ENCODE peak calls at places on chromosome 16, in four cellular contexts. F is astrocyte, T is lung, S is IMR-90. M is an unnamed sample.

GRCh38 chr16:30692381-30693074 is 6.4 kb upstream of the SRCAP start:
- DNase-seq in T (no peak), S (no peak), F (no peak), M (no peak)

GRCh38 chr16:69859105-69859969 is 91.8 kb upstream of the CLEC18A start:
- DNase-seq in T (peak), S (no peak), F (no peak), M (no peak)

GRCh38 chr16:54503436-54503835 is 216.8 kb upstream of the IRX3 start:
- DNase-seq in F (no peak), T (no peak), S (no peak), M (no peak)

GRCh38 chr16:77191259-77191969 is 424 bp downstream of the MON1B start:
- DNase-seq in T (peak), F (no peak), S (no peak), M (no peak)

GRCh38 chr16:50284131-50284911 is 18.0 kb downstream of the ADCY7 start:
- DNase-seq in F (no peak), S (no peak), T (peak), M (no peak)

GRCh38 chr16:53950677-53951076 is 246.7 kb downstream of the FTO start:
- DNase-seq in S (no peak), F (no peak), T (no peak), M (no peak)

GRCh38 chr16:87806246-87806607 is 40.4 kb upstream of the KLHDC4 start:
- DNase-seq in T (no peak), F (peak), S (peak), M (no peak)

GRCh38 chr16:5069854-5070253 is 1.8 kb upstream of the ALG1 start:
- DNase-seq in S (no peak), F (no peak), T (no peak), M (no peak)

GRCh38 chr16:71846443-71846842 is 667 bp downstream of the ATXN1L start:
- DNase-seq in S (no peak), F (no peak), T (no peak), M (no peak)

GRCh38 chr16:1932050-1933028 is 10.7 kb downstream of the MSRB1 start:
- DNase-seq in T (no peak), F (no peak), S (no peak), M (no peak)

DNA sequence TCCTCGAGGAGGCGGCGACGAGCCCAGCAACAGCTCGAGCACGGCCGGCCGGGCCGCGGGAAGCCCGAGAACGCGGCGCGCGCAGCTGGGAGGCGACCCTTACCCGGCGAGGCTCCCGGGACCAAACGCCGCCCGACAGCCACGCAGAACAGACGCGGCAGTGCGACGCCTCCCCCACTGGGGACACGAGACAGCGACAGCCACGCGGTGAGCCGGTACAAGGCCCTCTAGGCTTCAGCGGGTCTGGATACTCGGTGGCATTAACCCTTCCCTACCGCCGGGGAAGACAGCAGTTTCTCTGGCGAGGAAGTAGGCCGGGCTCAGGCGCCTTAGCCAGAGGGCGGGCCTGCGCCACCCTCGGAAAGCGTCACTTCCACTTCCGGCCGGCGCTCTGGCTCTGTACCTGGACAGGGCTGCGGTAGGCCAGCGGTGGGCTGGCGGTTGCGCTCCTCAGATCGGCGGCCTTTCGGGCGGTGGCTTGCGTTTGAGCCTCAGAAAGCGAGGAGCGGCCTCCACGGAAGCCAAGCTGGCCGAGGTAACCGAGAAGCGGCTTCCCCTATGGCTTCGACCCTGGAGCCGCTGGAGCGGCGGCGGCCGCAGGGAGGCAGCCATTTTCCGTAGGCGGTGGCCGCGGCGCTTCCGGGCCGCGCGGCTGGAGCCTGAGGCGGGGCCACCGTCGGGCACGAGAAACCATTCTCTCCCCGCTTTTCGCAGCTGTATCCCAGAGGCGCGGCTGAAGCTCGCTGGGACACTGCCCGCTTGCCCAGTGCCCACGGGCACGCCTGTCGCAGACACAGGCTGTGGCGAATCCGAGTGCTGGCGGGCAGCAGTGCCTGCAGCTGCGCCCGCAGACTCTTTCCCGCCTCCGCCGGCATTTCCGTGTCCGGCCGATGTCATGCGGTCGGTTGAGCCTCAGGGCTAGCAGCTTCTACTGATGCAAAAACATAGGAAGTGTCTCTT is at the start of the genes TIGD7 and ZNF75A:
- DNase-seq in F (peak), S (peak), T (peak), M (peak)
- TF ChIP-seq CTCF in F (no peak), S (peak), T (no peak), M (no peak)

GRCh38 chr16:29683543-29684090 is 4.6 kb downstream of the QPRT start:
- DNase-seq in S (no peak), F (no peak), T (no peak), M (no peak)

GRCh38 chr16:29676989-29677388 is 2.0 kb upstream of the QPRT start:
- DNase-seq in S (no peak), F (no peak), T (no peak), M (no peak)

GRCh38 chr16:29675811-29676643 is 3.0 kb upstream of the QPRT start:
- DNase-seq in S (peak), F (no peak), T (no peak), M (no peak)

GRCh38 chr16:29678691-29679267 is at the start of gene QPRT:
- DNase-seq in S (peak), F (peak), T (no peak), M (no peak)

DNA sequence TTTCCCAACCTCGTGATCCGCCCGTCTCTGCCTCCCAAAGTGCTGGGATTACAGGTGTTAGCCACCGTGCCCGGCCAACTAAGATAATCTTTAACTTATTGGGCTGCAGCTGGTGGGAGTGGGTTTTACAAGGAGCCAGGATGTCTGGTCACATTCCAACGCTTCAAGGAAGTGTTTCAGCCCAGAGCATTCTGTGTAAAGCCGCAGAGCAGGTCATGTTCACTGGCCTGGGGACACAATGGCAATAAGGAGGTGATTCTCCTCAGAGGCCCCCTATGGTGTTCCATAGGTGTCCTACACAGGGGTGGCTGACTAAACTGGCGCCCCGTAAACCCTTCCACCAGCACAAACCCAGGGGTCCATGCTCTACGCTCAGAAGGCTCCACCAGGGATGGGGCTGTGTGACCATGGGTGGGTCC is 1.2 kb downstream of the QPRT start:
- DNase-seq in F (no peak), T (no peak), S (no peak), M (no peak)
- H3K4me3 ChIP-seq in F (no peak), T (no peak), S (no peak), M (no peak)

GRCh38 chr16:13332713-13333255 is 431.4 kb downstream of the SHISA9 start:
- DNase-seq in S (no peak), T (no peak), F (no peak), M (no peak)

GRCh38 chr16:13335894-13336293 is 434.5 kb downstream of the SHISA9 start:
- DNase-seq in T (no peak), F (no peak), S (no peak), M (no peak)

GRCh38 chr16:13333336-13333735 is 431.9 kb downstream of the SHISA9 start:
- DNase-seq in T (no peak), S (no peak), F (no peak), M (no peak)

GRCh38 chr16:13337482-13337881 is 436.1 kb downstream of the SHISA9 start:
- DNase-seq in S (no peak), F (no peak), T (no peak), M (no peak)

DNA sequence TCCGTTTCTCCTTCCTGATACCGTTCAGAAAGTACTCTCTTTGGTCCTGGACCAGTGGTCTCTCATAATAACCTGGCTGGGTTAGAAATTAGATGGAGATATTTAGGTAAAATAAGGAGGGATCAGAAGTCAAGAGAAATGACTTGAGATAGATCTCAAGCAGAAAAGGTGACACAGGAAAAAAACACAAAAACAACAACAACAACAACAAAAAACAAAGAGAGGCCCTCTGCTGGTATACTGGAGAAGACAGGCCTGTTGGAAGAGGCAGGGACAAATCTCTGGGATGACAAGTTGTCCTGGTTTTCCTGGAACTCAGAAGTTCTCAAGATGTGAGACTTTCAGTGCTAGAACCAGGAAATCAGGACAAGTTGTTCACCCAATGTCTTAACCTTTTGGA is 430.5 kb downstream of the SHISA9 start:
- DNase-seq in S (no peak), T (no peak), F (no peak), M (no peak)
- TF ChIP-seq CTCF in S (no peak), T (no peak), F (no peak), M (no peak)

DNA sequence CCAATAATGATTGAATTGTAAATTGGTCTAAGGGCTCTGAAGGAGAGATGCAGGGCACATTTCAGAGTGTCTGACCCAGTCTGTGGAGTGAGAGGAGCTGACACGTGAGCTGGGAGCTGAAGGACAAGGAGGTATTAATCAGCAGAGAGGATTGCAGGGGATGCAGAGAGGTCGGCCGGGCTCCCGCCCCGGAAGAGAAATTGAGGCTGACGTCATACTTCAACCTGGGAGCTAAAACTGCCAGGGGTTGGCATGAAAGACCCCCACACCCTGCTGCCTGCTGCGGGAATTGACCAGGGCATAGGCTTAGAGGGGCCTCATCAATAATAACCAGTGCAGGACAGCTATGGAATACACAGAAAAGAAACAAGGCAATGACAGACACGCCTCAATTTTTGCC is 53.6 kb upstream of the CLEC19A start:
- DNase-seq in T (no peak), F (no peak), S (no peak), M (no peak)
- H3K4me3 ChIP-seq in T (no peak), F (no peak), S (no peak), M (no peak)